ENCODE peak calls at places on chromosomes 4 and X, in eight cellular contexts. One of them, this sample, is unnamed.

GRCh38 chrX:153639177-153640044 is 7.6 kb upstream of the DUSP9 start:
- DNase-seq in H7: peak; percentile 18
- DNase-seq in ascending aorta: no peak
- DNase-seq in small intestine: no peak
- DNase-seq in naive thymus-derived CD4-positive, alpha-beta T cell: no peak
- DNase-seq in K562: no peak
- DNase-seq in stomach: peak; percentile 20
- DNase-seq in NB4: no peak
- DNase-seq in this sample: no peak

GRCh38 chrX:140983730-140984129 is 18.7 kb upstream of the SPANXB1 start:
- DNase-seq in H7: no peak
- DNase-seq in ascending aorta: no peak
- DNase-seq in small intestine: no peak
- DNase-seq in naive thymus-derived CD4-positive, alpha-beta T cell: no peak
- DNase-seq in K562: no peak
- DNase-seq in stomach: no peak
- DNase-seq in NB4: no peak
- DNase-seq in this sample: no peak

GRCh38 chr4:7719354-7720174 is 220.1 kb downstream of the AFAP1 start:
- DNase-seq in H7: peak; percentile 97
- DNase-seq in ascending aorta: no peak
- DNase-seq in small intestine: peak; percentile 20
- DNase-seq in naive thymus-derived CD4-positive, alpha-beta T cell: peak; percentile 24
- DNase-seq in K562: peak; percentile 76
- DNase-seq in stomach: peak; percentile 49
- DNase-seq in NB4: peak; percentile 60
- DNase-seq in this sample: peak; percentile 34

GRCh38 chrX:9842541-9842940 is 56.3 kb downstream of the SHROOM2 start:
- DNase-seq in H7: peak; percentile 79
- DNase-seq in ascending aorta: no peak
- DNase-seq in small intestine: peak; percentile 52
- DNase-seq in naive thymus-derived CD4-positive, alpha-beta T cell: no peak
- DNase-seq in K562: no peak
- DNase-seq in stomach: no peak
- DNase-seq in NB4: no peak
- DNase-seq in this sample: no peak

GRCh38 chrX:120302434-120302833 is 8.8 kb downstream of the TMEM255A start:
- DNase-seq in H7: no peak
- DNase-seq in ascending aorta: no peak
- DNase-seq in small intestine: peak; percentile 39
- DNase-seq in naive thymus-derived CD4-positive, alpha-beta T cell: peak; percentile 13
- DNase-seq in K562: no peak
- DNase-seq in stomach: no peak
- DNase-seq in NB4: peak; percentile 62
- DNase-seq in this sample: peak; percentile 38

GRCh38 chr4:125316391-125316780 is 1.6 kb downstream of the FAT4 start:
- DNase-seq in H7: peak; percentile 52
- DNase-seq in ascending aorta: peak; percentile 70
- DNase-seq in small intestine: no peak
- DNase-seq in naive thymus-derived CD4-positive, alpha-beta T cell: no peak
- DNase-seq in K562: no peak
- DNase-seq in stomach: peak; percentile 41
- DNase-seq in NB4: peak; percentile 0
- DNase-seq in this sample: no peak

GRCh38 chr4:27844359-27844758 is 983.7 kb downstream of the STIM2 start:
- DNase-seq in H7: no peak
- DNase-seq in ascending aorta: no peak
- DNase-seq in small intestine: no peak
- DNase-seq in naive thymus-derived CD4-positive, alpha-beta T cell: no peak
- DNase-seq in K562: no peak
- DNase-seq in stomach: no peak
- DNase-seq in NB4: no peak
- DNase-seq in this sample: no peak

GRCh38 chr4:36773467-36773866 is 471.1 kb upstream of the NWD2 start:
- DNase-seq in H7: no peak
- DNase-seq in ascending aorta: no peak
- DNase-seq in small intestine: no peak
- DNase-seq in naive thymus-derived CD4-positive, alpha-beta T cell: no peak
- DNase-seq in K562: no peak
- DNase-seq in stomach: no peak
- DNase-seq in NB4: peak; percentile 14
- DNase-seq in this sample: no peak

GRCh38 chr4:91064157-91064853 is 937.1 kb downstream of the CCSER1 start:
- DNase-seq in H7: no peak
- DNase-seq in ascending aorta: no peak
- DNase-seq in small intestine: peak; percentile 9
- DNase-seq in naive thymus-derived CD4-positive, alpha-beta T cell: no peak
- DNase-seq in K562: peak; percentile 5
- DNase-seq in stomach: no peak
- DNase-seq in NB4: peak; percentile 11
- DNase-seq in this sample: no peak

GRCh38 chr4:138952405-138952804 is 63.2 kb upstream of the NOCT start:
- DNase-seq in H7: no peak
- DNase-seq in ascending aorta: no peak
- DNase-seq in small intestine: no peak
- DNase-seq in naive thymus-derived CD4-positive, alpha-beta T cell: no peak
- DNase-seq in K562: no peak
- DNase-seq in stomach: no peak
- DNase-seq in NB4: no peak
- DNase-seq in this sample: no peak

GRCh38 chr4:8451440-8452182 is 11.0 kb downstream of the TRMT44 start:
- DNase-seq in H7: no peak
- DNase-seq in ascending aorta: no peak
- DNase-seq in small intestine: no peak
- DNase-seq in naive thymus-derived CD4-positive, alpha-beta T cell: no peak
- DNase-seq in K562: peak; percentile 61
- DNase-seq in stomach: peak; percentile 65
- DNase-seq in NB4: no peak
- DNase-seq in this sample: no peak

GRCh38 chrX:36930491-36930890 is 77.7 kb upstream of the FAM47C start:
- DNase-seq in H7: no peak
- DNase-seq in ascending aorta: no peak
- DNase-seq in small intestine: no peak
- DNase-seq in naive thymus-derived CD4-positive, alpha-beta T cell: no peak
- DNase-seq in K562: no peak
- DNase-seq in stomach: no peak
- DNase-seq in NB4: no peak
- DNase-seq in this sample: no peak

GRCh38 chr4:8373973-8374545 is 66.5 kb downstream of the ACOX3 start:
- DNase-seq in H7: no peak
- DNase-seq in ascending aorta: no peak
- DNase-seq in small intestine: no peak
- DNase-seq in naive thymus-derived CD4-positive, alpha-beta T cell: no peak
- DNase-seq in K562: no peak
- DNase-seq in stomach: no peak
- DNase-seq in NB4: no peak
- DNase-seq in this sample: no peak

GRCh38 chr4:76354517-76355473 is 48.3 kb downstream of the STBD1 start:
- DNase-seq in H7: no peak
- DNase-seq in ascending aorta: no peak
- DNase-seq in small intestine: peak; percentile 23
- DNase-seq in naive thymus-derived CD4-positive, alpha-beta T cell: no peak
- DNase-seq in K562: no peak
- DNase-seq in stomach: no peak
- DNase-seq in NB4: peak; percentile 76
- DNase-seq in this sample: no peak

DNA sequence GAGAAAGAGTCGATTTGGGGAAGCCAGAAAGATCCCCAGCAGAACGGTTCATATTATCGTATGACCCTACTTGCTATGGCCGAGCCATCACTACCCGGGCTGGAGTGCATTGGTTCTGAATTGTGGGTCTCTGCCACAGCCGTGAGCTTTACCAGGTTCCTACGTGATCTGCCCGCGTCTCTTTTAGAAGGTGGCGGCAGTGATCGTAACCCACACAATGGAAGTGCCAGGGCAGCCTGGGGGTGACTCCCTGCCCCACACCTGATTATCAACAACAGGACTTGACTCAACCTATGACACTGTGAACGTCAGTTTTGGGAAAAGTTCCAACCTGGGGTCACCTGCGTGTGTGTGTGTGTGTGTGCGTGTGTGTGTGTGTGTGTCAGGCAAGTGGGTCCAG is 90.8 kb downstream of the SHOX start:
- DNase-seq in H7: no peak
- DNase-seq in ascending aorta: peak; percentile 21
- DNase-seq in small intestine: no peak
- DNase-seq in naive thymus-derived CD4-positive, alpha-beta T cell: no peak
- DNase-seq in K562: no peak
- DNase-seq in stomach: no peak
- DNase-seq in NB4: no peak
- DNase-seq in this sample: no peak
- H3K4me3 ChIP-seq in H7: no peak overlapping the region
- H3K4me3 ChIP-seq in ascending aorta: no peak overlapping the region
- H3K4me3 ChIP-seq in small intestine: no peak overlapping the region
- H3K4me3 ChIP-seq in naive thymus-derived CD4-positive, alpha-beta T cell: no peak overlapping the region
- H3K4me3 ChIP-seq in K562: no peak overlapping the region
- H3K4me3 ChIP-seq in stomach: no peak overlapping the region
- H3K4me3 ChIP-seq in NB4: no peak overlapping the region
- H3K4me3 ChIP-seq in this sample: no peak overlapping the region

GRCh38 chr4:145812902-145813301 is 125.7 kb downstream of the ZNF827 start:
- DNase-seq in H7: no peak
- DNase-seq in ascending aorta: no peak
- DNase-seq in small intestine: no peak
- DNase-seq in naive thymus-derived CD4-positive, alpha-beta T cell: no peak
- DNase-seq in K562: no peak
- DNase-seq in stomach: no peak
- DNase-seq in NB4: no peak
- DNase-seq in this sample: no peak

GRCh38 chr4:145805490-145805889 is 125.5 kb downstream of the C4orf51 start:
- DNase-seq in H7: no peak
- DNase-seq in ascending aorta: no peak
- DNase-seq in small intestine: no peak
- DNase-seq in naive thymus-derived CD4-positive, alpha-beta T cell: no peak
- DNase-seq in K562: no peak
- DNase-seq in stomach: no peak
- DNase-seq in NB4: no peak
- DNase-seq in this sample: no peak

GRCh38 chr4:145808848-145809512 is 129.0 kb downstream of the C4orf51 start:
- DNase-seq in H7: no peak
- DNase-seq in ascending aorta: no peak
- DNase-seq in small intestine: no peak
- DNase-seq in naive thymus-derived CD4-positive, alpha-beta T cell: no peak
- DNase-seq in K562: no peak
- DNase-seq in stomach: no peak
- DNase-seq in NB4: no peak
- DNase-seq in this sample: no peak

GRCh38 chr4:145804134-145804533 is 124.2 kb downstream of the C4orf51 start:
- DNase-seq in H7: no peak
- DNase-seq in ascending aorta: no peak
- DNase-seq in small intestine: no peak
- DNase-seq in naive thymus-derived CD4-positive, alpha-beta T cell: no peak
- DNase-seq in K562: no peak
- DNase-seq in stomach: no peak
- DNase-seq in NB4: no peak
- DNase-seq in this sample: no peak

GRCh38 chr4:145808021-145808650 is 128.2 kb downstream of the C4orf51 start:
- DNase-seq in H7: peak; percentile 13
- DNase-seq in ascending aorta: no peak
- DNase-seq in small intestine: peak; percentile 19
- DNase-seq in naive thymus-derived CD4-positive, alpha-beta T cell: no peak
- DNase-seq in K562: peak; percentile 47
- DNase-seq in stomach: no peak
- DNase-seq in NB4: peak; percentile 9
- DNase-seq in this sample: no peak
- H3K4me3 ChIP-seq in H7: no peak overlapping the region
- H3K4me3 ChIP-seq in ascending aorta: no peak overlapping the region
- H3K4me3 ChIP-seq in small intestine: no peak overlapping the region
- H3K4me3 ChIP-seq in naive thymus-derived CD4-positive, alpha-beta T cell: no peak overlapping the region
- H3K4me3 ChIP-seq in K562: no peak overlapping the region
- H3K4me3 ChIP-seq in stomach: no peak overlapping the region
- H3K4me3 ChIP-seq in NB4: no peak overlapping the region
- H3K4me3 ChIP-seq in this sample: no peak overlapping the region

GRCh38 chr4:165489786-165490185 is 111.0 kb downstream of the CPE start:
- DNase-seq in H7: no peak
- DNase-seq in ascending aorta: no peak
- DNase-seq in small intestine: no peak
- DNase-seq in naive thymus-derived CD4-positive, alpha-beta T cell: no peak
- DNase-seq in K562: no peak
- DNase-seq in stomach: no peak
- DNase-seq in NB4: no peak
- DNase-seq in this sample: no peak

DNA sequence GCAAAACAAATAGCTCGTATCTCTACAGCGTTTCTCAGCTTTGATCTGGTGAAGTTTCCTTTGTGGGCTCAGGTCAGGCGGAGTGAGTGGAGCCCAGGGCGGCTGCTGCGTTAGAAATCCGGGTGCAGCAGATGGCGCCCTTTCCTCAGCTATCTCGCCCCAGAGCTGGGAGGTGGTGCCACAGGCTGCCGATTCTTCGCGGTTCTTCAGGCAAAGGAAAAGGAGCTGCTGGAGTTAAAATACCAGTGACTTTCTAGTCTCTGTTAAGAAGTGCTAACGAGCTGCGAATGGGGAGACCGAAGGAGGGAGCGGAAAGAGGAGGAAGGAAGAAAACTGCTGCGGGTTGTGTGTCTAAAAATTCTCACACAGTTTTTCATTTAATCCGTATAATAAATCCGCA is 114.6 kb downstream of the CPE start:
- DNase-seq in H7: peak; percentile 63
- DNase-seq in ascending aorta: peak; percentile 65
- DNase-seq in small intestine: peak; percentile 75
- DNase-seq in naive thymus-derived CD4-positive, alpha-beta T cell: peak; percentile 35
- DNase-seq in K562: peak; percentile 50
- DNase-seq in stomach: peak; percentile 65
- DNase-seq in NB4: peak; percentile 62
- DNase-seq in this sample: peak; percentile 17
- H3K4me3 ChIP-seq in H7: no peak overlapping the region
- H3K4me3 ChIP-seq in ascending aorta: no peak overlapping the region
- H3K4me3 ChIP-seq in small intestine: no peak overlapping the region
- H3K4me3 ChIP-seq in naive thymus-derived CD4-positive, alpha-beta T cell: no peak overlapping the region
- H3K4me3 ChIP-seq in K562: no peak overlapping the region
- H3K4me3 ChIP-seq in stomach: no peak overlapping the region
- H3K4me3 ChIP-seq in NB4: no peak overlapping the region
- H3K4me3 ChIP-seq in this sample: no peak overlapping the region

GRCh38 chr4:794911-795725 is 30.8 kb downstream of the CPLX1 start:
- DNase-seq in H7: peak; percentile 81
- DNase-seq in ascending aorta: no peak
- DNase-seq in small intestine: no peak
- DNase-seq in naive thymus-derived CD4-positive, alpha-beta T cell: no peak
- DNase-seq in K562: peak; percentile 35
- DNase-seq in stomach: no peak
- DNase-seq in NB4: no peak
- DNase-seq in this sample: no peak

GRCh38 chr4:792729-793108 is 33.2 kb downstream of the CPLX1 start:
- DNase-seq in H7: no peak
- DNase-seq in ascending aorta: no peak
- DNase-seq in small intestine: no peak
- DNase-seq in naive thymus-derived CD4-positive, alpha-beta T cell: peak; percentile 39
- DNase-seq in K562: no peak
- DNase-seq in stomach: no peak
- DNase-seq in NB4: no peak
- DNase-seq in this sample: peak; percentile 12

GRCh38 chr4:791866-792630 is 33.9 kb downstream of the CPLX1 start:
- DNase-seq in H7: peak; percentile 81
- DNase-seq in ascending aorta: no peak
- DNase-seq in small intestine: peak; percentile 47
- DNase-seq in naive thymus-derived CD4-positive, alpha-beta T cell: no peak
- DNase-seq in K562: peak; percentile 54
- DNase-seq in stomach: peak; percentile 69
- DNase-seq in NB4: no peak
- DNase-seq in this sample: peak; percentile 32

GRCh38 chr4:793941-794621 is 31.8 kb downstream of the CPLX1 start:
- DNase-seq in H7: peak; percentile 50
- DNase-seq in ascending aorta: no peak
- DNase-seq in small intestine: no peak
- DNase-seq in naive thymus-derived CD4-positive, alpha-beta T cell: no peak
- DNase-seq in K562: no peak
- DNase-seq in stomach: no peak
- DNase-seq in NB4: no peak
- DNase-seq in this sample: no peak

GRCh38 chr4:793109-793861 is 32.6 kb downstream of the CPLX1 start:
- DNase-seq in H7: peak; percentile 69
- DNase-seq in ascending aorta: no peak
- DNase-seq in small intestine: no peak
- DNase-seq in naive thymus-derived CD4-positive, alpha-beta T cell: no peak
- DNase-seq in K562: no peak
- DNase-seq in stomach: no peak
- DNase-seq in NB4: no peak
- DNase-seq in this sample: no peak
- H3K4me3 ChIP-seq in H7: no peak overlapping the region
- H3K4me3 ChIP-seq in ascending aorta: no peak overlapping the region
- H3K4me3 ChIP-seq in small intestine: no peak overlapping the region
- H3K4me3 ChIP-seq in naive thymus-derived CD4-positive, alpha-beta T cell: peak overlapping the region; percentile 36
- H3K4me3 ChIP-seq in K562: no peak overlapping the region
- H3K4me3 ChIP-seq in stomach: no peak overlapping the region
- H3K4me3 ChIP-seq in NB4: no peak overlapping the region
- H3K4me3 ChIP-seq in this sample: no peak overlapping the region